ENCODE peak calls at places on chromosome 21, in seven cellular contexts. One of them, this sample, is unnamed. For H3K4me1, the result is how much of the 10 kb centered on the place peaks cover.

GRCh38 chr21:27505516-27505915 is 538.6 kb upstream of the ADAMTS5 start:
- DNase-seq in H9: no peak
- DNase-seq in IMR-90: peak
- DNase-seq in neuronal stem cell: no peak
- DNase-seq in mesenchymal stem cell: no peak
- DNase-seq in H1: no peak
- DNase-seq in trophoblast cell: no peak
- DNase-seq in this sample: no peak

GRCh38 chr21:16176570-16176969 is 446.8 kb downstream of the USP25 start:
- DNase-seq in H9: no peak
- DNase-seq in IMR-90: no peak
- DNase-seq in neuronal stem cell: no peak
- DNase-seq in mesenchymal stem cell: no peak
- DNase-seq in H1: no peak
- DNase-seq in trophoblast cell: no peak
- DNase-seq in this sample: no peak

GRCh38 chr21:46297311-46298082 is 11.4 kb downstream of the YBEY start:
- DNase-seq in H9: no peak
- DNase-seq in IMR-90: no peak
- DNase-seq in neuronal stem cell: no peak
- DNase-seq in mesenchymal stem cell: no peak
- DNase-seq in H1: peak
- DNase-seq in trophoblast cell: no peak
- DNase-seq in this sample: peak

GRCh38 chr21:36539434-36540150 is 59.7 kb upstream of the CLDN14 start:
- DNase-seq in H9: no peak
- DNase-seq in IMR-90: no peak
- DNase-seq in neuronal stem cell: no peak
- DNase-seq in mesenchymal stem cell: no peak
- DNase-seq in H1: no peak
- DNase-seq in trophoblast cell: no peak
- DNase-seq in this sample: no peak

GRCh38 chr21:28253378-28253777 is 739.3 kb downstream of the LTN1 start:
- DNase-seq in H9: no peak
- DNase-seq in IMR-90: peak
- DNase-seq in neuronal stem cell: no peak
- DNase-seq in mesenchymal stem cell: peak
- DNase-seq in H1: no peak
- DNase-seq in trophoblast cell: no peak
- DNase-seq in this sample: no peak

GRCh38 chr21:16870116-16870515 is 642.7 kb upstream of the CXADR start:
- DNase-seq in H9: no peak
- DNase-seq in IMR-90: peak
- DNase-seq in neuronal stem cell: no peak
- DNase-seq in mesenchymal stem cell: peak
- DNase-seq in H1: no peak
- DNase-seq in trophoblast cell: no peak
- DNase-seq in this sample: no peak

GRCh38 chr21:15837603-15838002 is 107.8 kb downstream of the USP25 start:
- DNase-seq in H9: no peak
- DNase-seq in IMR-90: peak
- DNase-seq in neuronal stem cell: no peak
- DNase-seq in mesenchymal stem cell: peak
- DNase-seq in H1: no peak
- DNase-seq in trophoblast cell: no peak
- DNase-seq in this sample: no peak

GRCh38 chr21:26833460-26833939 is 11.7 kb downstream of the ADAMTS1 start:
- DNase-seq in H9: no peak
- DNase-seq in IMR-90: no peak
- DNase-seq in neuronal stem cell: no peak
- DNase-seq in mesenchymal stem cell: peak
- DNase-seq in H1: no peak
- DNase-seq in trophoblast cell: no peak
- DNase-seq in this sample: no peak

GRCh38 chr21:37367758-37368535 is 1.4 kb downstream of the DYRK1A start:
- DNase-seq in H9: no peak
- DNase-seq in IMR-90: peak
- DNase-seq in neuronal stem cell: no peak
- DNase-seq in mesenchymal stem cell: peak
- DNase-seq in H1: peak
- DNase-seq in trophoblast cell: peak
- DNase-seq in this sample: peak

GRCh38 chr21:45295576-45296365 is 8.1 kb upstream of the POFUT2 start:
- DNase-seq in H9: no peak
- DNase-seq in IMR-90: peak
- DNase-seq in neuronal stem cell: no peak
- DNase-seq in mesenchymal stem cell: peak
- DNase-seq in H1: no peak
- DNase-seq in trophoblast cell: no peak
- DNase-seq in this sample: no peak
- H3K18ac ChIP-seq in H9: no peak
- H3K18ac ChIP-seq in IMR-90: peak
- H3K18ac ChIP-seq in neuronal stem cell: peak
- H3K18ac ChIP-seq in mesenchymal stem cell: peak
- H3K18ac ChIP-seq in H1: no peak
- H3K18ac ChIP-seq in trophoblast cell: peak
- H3K18ac ChIP-seq in this sample: no peak

DNA sequence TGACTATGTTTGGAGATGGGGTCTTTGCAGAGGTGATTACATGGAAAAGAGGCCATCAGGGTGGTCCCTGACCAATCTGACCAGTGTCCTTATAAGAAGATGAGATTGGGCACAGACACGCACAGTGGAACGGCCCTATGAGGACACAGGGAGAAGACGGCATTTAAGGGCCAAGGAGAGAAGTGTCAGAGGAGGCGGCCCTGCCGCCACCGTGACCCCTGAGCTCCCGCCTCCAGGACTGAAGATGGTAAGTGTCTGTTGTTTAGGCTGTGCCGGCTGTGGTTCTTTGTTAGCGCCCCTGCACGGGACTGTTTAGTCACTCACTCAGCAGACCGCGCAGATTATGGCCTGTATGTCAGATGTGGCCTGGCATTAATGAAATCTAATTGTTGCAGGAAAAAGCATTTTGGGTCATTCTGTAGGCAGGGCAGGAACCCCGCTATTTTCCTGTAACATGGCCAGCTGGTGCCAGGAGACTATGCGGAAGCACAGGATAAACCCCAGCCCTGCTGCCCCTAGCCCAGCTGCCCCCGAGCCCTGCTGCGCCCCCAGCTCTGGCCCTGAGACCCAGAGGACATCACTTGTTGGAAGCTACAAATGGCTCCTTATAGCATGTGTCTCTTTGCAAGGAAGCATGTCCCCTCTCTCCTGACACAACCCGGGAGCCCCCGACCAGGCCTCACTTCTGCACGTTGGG is 53.7 kb upstream of the RIPK4 start:
- DNase-seq in H9: no peak
- DNase-seq in IMR-90: no peak
- DNase-seq in neuronal stem cell: no peak
- DNase-seq in mesenchymal stem cell: no peak
- DNase-seq in H1: no peak
- DNase-seq in trophoblast cell: no peak
- DNase-seq in this sample: no peak
- H3K4me1 ChIP-seq in H9: under half
- H3K4me1 ChIP-seq in IMR-90: under half
- H3K4me1 ChIP-seq in neuronal stem cell: under half
- H3K4me1 ChIP-seq in mesenchymal stem cell: under half
- H3K4me1 ChIP-seq in H1: under half
- H3K4me1 ChIP-seq in trophoblast cell: under half
- H3K4me1 ChIP-seq in this sample: under half

GRCh38 chr21:33858672-33859372 is 56.8 kb downstream of the ATP5PO start:
- DNase-seq in H9: no peak
- DNase-seq in IMR-90: no peak
- DNase-seq in neuronal stem cell: no peak
- DNase-seq in mesenchymal stem cell: no peak
- DNase-seq in H1: no peak
- DNase-seq in trophoblast cell: no peak
- DNase-seq in this sample: no peak
- H3K4me2 ChIP-seq in H9: no peak
- H3K4me2 ChIP-seq in IMR-90: no peak
- H3K4me2 ChIP-seq in neuronal stem cell: no peak
- H3K4me2 ChIP-seq in mesenchymal stem cell: no peak
- H3K4me2 ChIP-seq in H1: peak
- H3K4me2 ChIP-seq in trophoblast cell: no peak
- H3K4me2 ChIP-seq in this sample: no peak

GRCh38 chr21:24150753-24151152 is 1456.5 kb downstream of the MRPL39 start:
- DNase-seq in H9: no peak
- DNase-seq in IMR-90: no peak
- DNase-seq in neuronal stem cell: no peak
- DNase-seq in mesenchymal stem cell: no peak
- DNase-seq in H1: no peak
- DNase-seq in trophoblast cell: no peak
- DNase-seq in this sample: no peak
- H3K18ac ChIP-seq in H9: no peak
- H3K18ac ChIP-seq in IMR-90: no peak
- H3K18ac ChIP-seq in neuronal stem cell: no peak
- H3K18ac ChIP-seq in mesenchymal stem cell: no peak
- H3K18ac ChIP-seq in H1: no peak
- H3K18ac ChIP-seq in trophoblast cell: no peak
- H3K18ac ChIP-seq in this sample: no peak

DNA sequence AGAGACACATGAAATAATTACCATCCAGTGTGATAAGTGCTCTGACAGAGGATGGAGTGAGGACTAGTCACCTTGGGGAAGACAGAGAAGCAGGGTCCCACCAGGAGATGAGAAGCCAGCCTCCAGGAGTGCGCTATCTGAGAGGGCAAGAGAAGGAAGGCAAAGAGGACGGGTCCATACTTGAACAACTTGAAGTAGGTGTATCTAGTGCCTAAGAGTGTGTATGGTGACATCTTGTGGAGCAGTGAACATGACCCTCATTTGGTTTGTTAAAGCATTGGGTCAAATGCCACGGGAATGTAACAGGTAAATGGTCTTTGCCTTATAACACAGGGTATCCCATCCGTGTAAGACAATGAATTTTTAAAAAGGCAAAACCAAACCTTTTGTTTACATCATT is 39.8 kb downstream of the MRPL39 start:
- DNase-seq in H9: no peak
- DNase-seq in IMR-90: no peak
- DNase-seq in neuronal stem cell: no peak
- DNase-seq in mesenchymal stem cell: no peak
- DNase-seq in H1: no peak
- DNase-seq in trophoblast cell: no peak
- DNase-seq in this sample: peak
- H3K4me1 ChIP-seq in H9: under half
- H3K4me1 ChIP-seq in IMR-90: under half
- H3K4me1 ChIP-seq in neuronal stem cell: under half
- H3K4me1 ChIP-seq in mesenchymal stem cell: under half
- H3K4me1 ChIP-seq in H1: under half
- H3K4me1 ChIP-seq in trophoblast cell: under half
- H3K4me1 ChIP-seq in this sample: under half

GRCh38 chr21:39860600-39860999 is 6.6 kb upstream of the PCP4 start:
- DNase-seq in H9: no peak
- DNase-seq in IMR-90: no peak
- DNase-seq in neuronal stem cell: no peak
- DNase-seq in mesenchymal stem cell: no peak
- DNase-seq in H1: no peak
- DNase-seq in trophoblast cell: no peak
- DNase-seq in this sample: peak
- H3K4me2 ChIP-seq in H9: no peak
- H3K4me2 ChIP-seq in IMR-90: no peak
- H3K4me2 ChIP-seq in neuronal stem cell: no peak
- H3K4me2 ChIP-seq in mesenchymal stem cell: no peak
- H3K4me2 ChIP-seq in H1: no peak
- H3K4me2 ChIP-seq in trophoblast cell: no peak
- H3K4me2 ChIP-seq in this sample: no peak

DNA sequence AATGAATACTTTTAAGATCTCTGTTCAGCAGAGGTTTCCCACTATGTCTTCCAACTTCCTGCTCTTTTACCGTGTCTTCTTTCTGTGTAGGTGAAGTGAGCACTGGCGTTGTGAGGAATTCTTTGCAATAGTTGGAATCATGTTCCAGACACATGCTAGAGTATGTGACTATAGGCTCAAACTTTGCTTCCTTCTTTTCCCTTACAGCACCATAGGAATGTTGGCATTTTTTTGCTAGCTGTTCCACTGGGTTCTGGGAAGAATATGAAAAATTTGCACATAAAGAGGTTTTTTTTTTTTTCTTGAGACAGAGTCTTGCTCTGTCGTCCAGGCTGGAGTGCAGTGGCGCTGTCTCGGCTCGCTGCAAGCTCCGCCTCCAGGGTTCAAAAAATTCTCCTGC is 15.7 kb upstream of the HUNK start:
- DNase-seq in H9: no peak
- DNase-seq in IMR-90: no peak
- DNase-seq in neuronal stem cell: no peak
- DNase-seq in mesenchymal stem cell: no peak
- DNase-seq in H1: no peak
- DNase-seq in trophoblast cell: peak
- DNase-seq in this sample: no peak
- H3K18ac ChIP-seq in H9: no peak
- H3K18ac ChIP-seq in IMR-90: no peak
- H3K18ac ChIP-seq in neuronal stem cell: no peak
- H3K18ac ChIP-seq in mesenchymal stem cell: no peak
- H3K18ac ChIP-seq in H1: no peak
- H3K18ac ChIP-seq in trophoblast cell: no peak
- H3K18ac ChIP-seq in this sample: no peak

GRCh38 chr21:42530167-42530518 is 16.5 kb downstream of the SLC37A1 start:
- DNase-seq in H9: no peak
- DNase-seq in IMR-90: no peak
- DNase-seq in neuronal stem cell: no peak
- DNase-seq in mesenchymal stem cell: no peak
- DNase-seq in H1: no peak
- DNase-seq in trophoblast cell: no peak
- DNase-seq in this sample: no peak
- H3K4me1 ChIP-seq in H9: under half
- H3K4me1 ChIP-seq in IMR-90: under half
- H3K4me1 ChIP-seq in neuronal stem cell: under half
- H3K4me1 ChIP-seq in mesenchymal stem cell: under half
- H3K4me1 ChIP-seq in H1: under half
- H3K4me1 ChIP-seq in trophoblast cell: under half
- H3K4me1 ChIP-seq in this sample: under half